ENCODE peak calls at places on chromosomes 11 and 22, in six cellular contexts. One of them, this sample, is unnamed.

GRCh38 chr22:22371031-22371541 is 126.5 kb downstream of the VPREB1 start:
- DNase-seq in Right ventricle myocardium superior: peak
- DNase-seq in fibroblast of mammary gland: peak
- DNase-seq in amniotic stem cell: no peak
- DNase-seq in activated T-cell treated with anti-CD3 and anti-CD28 coated beads, Interleukin-2, amount 50 U/mL, for 24 hours: no peak
- DNase-seq in glomerular endothelial cell: no peak
- DNase-seq in this sample: no peak

GRCh38 chr11:65398362-65398910 is 12.0 kb downstream of the FRMD8 start:
- DNase-seq in Right ventricle myocardium superior: no peak
- DNase-seq in fibroblast of mammary gland: no peak
- DNase-seq in amniotic stem cell: no peak
- DNase-seq in activated T-cell treated with anti-CD3 and anti-CD28 coated beads, Interleukin-2, amount 50 U/mL, for 24 hours: no peak
- DNase-seq in glomerular endothelial cell: no peak
- DNase-seq in this sample: no peak

GRCh38 chr11:1192741-1193325 is 30.0 kb upstream of the MUC5B start:
- DNase-seq in Right ventricle myocardium superior: peak
- DNase-seq in fibroblast of mammary gland: no peak
- DNase-seq in amniotic stem cell: no peak
- DNase-seq in activated T-cell treated with anti-CD3 and anti-CD28 coated beads, Interleukin-2, amount 50 U/mL, for 24 hours: no peak
- DNase-seq in glomerular endothelial cell: no peak
- DNase-seq in this sample: no peak

GRCh38 chr11:117684731-117685130 is 112.3 kb downstream of the DSCAML1 start:
- DNase-seq in Right ventricle myocardium superior: no peak
- DNase-seq in fibroblast of mammary gland: no peak
- DNase-seq in amniotic stem cell: no peak
- DNase-seq in activated T-cell treated with anti-CD3 and anti-CD28 coated beads, Interleukin-2, amount 50 U/mL, for 24 hours: no peak
- DNase-seq in glomerular endothelial cell: no peak
- DNase-seq in this sample: no peak

GRCh38 chr22:50621948-50622722 is 5.8 kb downstream of the ARSA start:
- DNase-seq in Right ventricle myocardium superior: no peak
- DNase-seq in fibroblast of mammary gland: no peak
- DNase-seq in amniotic stem cell: no peak
- DNase-seq in activated T-cell treated with anti-CD3 and anti-CD28 coated beads, Interleukin-2, amount 50 U/mL, for 24 hours: peak
- DNase-seq in glomerular endothelial cell: no peak
- DNase-seq in this sample: no peak

GRCh38 chr22:27863556-27863955 is 55.5 kb downstream of the PITPNB start:
- DNase-seq in Right ventricle myocardium superior: no peak
- DNase-seq in fibroblast of mammary gland: no peak
- DNase-seq in amniotic stem cell: no peak
- DNase-seq in activated T-cell treated with anti-CD3 and anti-CD28 coated beads, Interleukin-2, amount 50 U/mL, for 24 hours: no peak
- DNase-seq in glomerular endothelial cell: no peak
- DNase-seq in this sample: no peak

GRCh38 chr22:35315855-35316745 is 16.4 kb downstream of the TOM1 start:
- DNase-seq in Right ventricle myocardium superior: peak
- DNase-seq in fibroblast of mammary gland: no peak
- DNase-seq in amniotic stem cell: no peak
- DNase-seq in activated T-cell treated with anti-CD3 and anti-CD28 coated beads, Interleukin-2, amount 50 U/mL, for 24 hours: peak
- DNase-seq in glomerular endothelial cell: no peak
- DNase-seq in this sample: no peak

GRCh38 chr11:125075900-125076317 is 12.8 kb downstream of the SLC37A2 start:
- DNase-seq in Right ventricle myocardium superior: no peak
- DNase-seq in fibroblast of mammary gland: no peak
- DNase-seq in amniotic stem cell: no peak
- DNase-seq in activated T-cell treated with anti-CD3 and anti-CD28 coated beads, Interleukin-2, amount 50 U/mL, for 24 hours: no peak
- DNase-seq in glomerular endothelial cell: no peak
- DNase-seq in this sample: no peak

GRCh38 chr11:74085542-74085892 is 76.6 kb upstream of the UCP3 start:
- DNase-seq in Right ventricle myocardium superior: peak
- DNase-seq in fibroblast of mammary gland: no peak
- DNase-seq in amniotic stem cell: no peak
- DNase-seq in activated T-cell treated with anti-CD3 and anti-CD28 coated beads, Interleukin-2, amount 50 U/mL, for 24 hours: no peak
- DNase-seq in glomerular endothelial cell: no peak
- DNase-seq in this sample: no peak

GRCh38 chr11:120324932-120325810 is at the start of gene TLCD5:
- DNase-seq in Right ventricle myocardium superior: peak
- DNase-seq in fibroblast of mammary gland: peak
- DNase-seq in amniotic stem cell: peak
- DNase-seq in activated T-cell treated with anti-CD3 and anti-CD28 coated beads, Interleukin-2, amount 50 U/mL, for 24 hours: peak
- DNase-seq in glomerular endothelial cell: no peak
- DNase-seq in this sample: no peak

GRCh38 chr11:77821349-77821851 is 456 bp downstream of the AAMDC start:
- DNase-seq in Right ventricle myocardium superior: peak
- DNase-seq in fibroblast of mammary gland: peak
- DNase-seq in amniotic stem cell: no peak
- DNase-seq in activated T-cell treated with anti-CD3 and anti-CD28 coated beads, Interleukin-2, amount 50 U/mL, for 24 hours: peak
- DNase-seq in glomerular endothelial cell: no peak
- DNase-seq in this sample: no peak

GRCh38 chr11:19560156-19560555 is 152.5 kb upstream of the NAV2 start:
- DNase-seq in Right ventricle myocardium superior: no peak
- DNase-seq in fibroblast of mammary gland: no peak
- DNase-seq in amniotic stem cell: no peak
- DNase-seq in activated T-cell treated with anti-CD3 and anti-CD28 coated beads, Interleukin-2, amount 50 U/mL, for 24 hours: no peak
- DNase-seq in glomerular endothelial cell: no peak
- DNase-seq in this sample: no peak

GRCh38 chr11:69894126-69895047 is 75.2 kb upstream of the FGF3 start:
- DNase-seq in Right ventricle myocardium superior: peak
- DNase-seq in fibroblast of mammary gland: no peak
- DNase-seq in amniotic stem cell: no peak
- DNase-seq in activated T-cell treated with anti-CD3 and anti-CD28 coated beads, Interleukin-2, amount 50 U/mL, for 24 hours: no peak
- DNase-seq in glomerular endothelial cell: no peak
- DNase-seq in this sample: no peak

GRCh38 chr11:66288138-66288865 is 641 bp downstream of the YIF1A start:
- DNase-seq in Right ventricle myocardium superior: peak
- DNase-seq in fibroblast of mammary gland: no peak
- DNase-seq in amniotic stem cell: no peak
- DNase-seq in activated T-cell treated with anti-CD3 and anti-CD28 coated beads, Interleukin-2, amount 50 U/mL, for 24 hours: no peak
- DNase-seq in glomerular endothelial cell: no peak
- DNase-seq in this sample: no peak

GRCh38 chr11:133966924-133967598 is 10.3 kb upstream of the IGSF9B start:
- DNase-seq in Right ventricle myocardium superior: peak
- DNase-seq in fibroblast of mammary gland: no peak
- DNase-seq in amniotic stem cell: no peak
- DNase-seq in activated T-cell treated with anti-CD3 and anti-CD28 coated beads, Interleukin-2, amount 50 U/mL, for 24 hours: peak
- DNase-seq in glomerular endothelial cell: no peak
- DNase-seq in this sample: no peak

GRCh38 chr11:130834886-130835285 is 81.4 kb downstream of the SNX19 start:
- DNase-seq in Right ventricle myocardium superior: no peak
- DNase-seq in fibroblast of mammary gland: peak
- DNase-seq in amniotic stem cell: no peak
- DNase-seq in activated T-cell treated with anti-CD3 and anti-CD28 coated beads, Interleukin-2, amount 50 U/mL, for 24 hours: no peak
- DNase-seq in glomerular endothelial cell: no peak
- DNase-seq in this sample: no peak

This sample was measured in pulmonary artery endothelial cell.